ENCODE peak calls at places on chromosomes 11 and 22, in ten cellular contexts. Y is mesothelial cell of epicardium; U is activated CD8-positive, alpha-beta memory T cell treated with anti-CD3 and anti-CD28 coated beads for 4 hours; Z is retina; T is activated CD4-positive, alpha-beta T cell treated with anti-CD3 and anti-CD28 coated beads for 24 hours; D is activated T-helper 9 cell treated with anti-CD3 and anti-CD28 coated beads, Interleukin-2, amount 50 U/mL, for 16 hours; W is Kasumi-1; K is foreskin fibroblast; L is colonic mucosa; G is CD4-positive, alpha-beta T cell. A is an unnamed sample.

GRCh38 chr22:26483439-26484359 is at the start of the genes HPS4 and SRRD:
- DNase-seq in U (peak), T (peak), D (peak), L (peak), Y (peak), G (peak), Z (peak), K (peak), W (peak), A (peak)

GRCh38 chr11:71488086-71488967 is 35.3 kb downstream of the NADSYN1 start:
- DNase-seq in U (no peak), G (no peak), W (no peak), L (no peak), Z (no peak), D (no peak), Y (no peak), K (peak), T (no peak), A (no peak)

GRCh38 chr22:23192558-23192957 is 12.2 kb downstream of the BCR start:
- DNase-seq in U (no peak), T (no peak), G (no peak), D (no peak), Z (no peak), L (no peak), Y (no peak), W (no peak), K (no peak), A (no peak)

GRCh38 chr11:29634248-29634647 is 382.6 kb downstream of the KCNA4 start:
- DNase-seq in W (no peak), Z (no peak), G (no peak), U (no peak), K (no peak), Y (no peak), L (no peak), D (no peak), T (no peak), A (no peak)

GRCh38 chr11:71120346-71120963 is 131.9 kb downstream of the SHANK2 start:
- DNase-seq in L (peak), D (no peak), K (no peak), Z (no peak), W (no peak), Y (peak), U (no peak), G (no peak), T (no peak), A (peak)

GRCh38 chr11:66637557-66638176 is 836 bp upstream of the RBM4 start:
- DNase-seq in U (no peak), K (no peak), G (no peak), D (no peak), W (no peak), Y (peak), T (no peak), Z (peak), L (no peak), A (no peak)

GRCh38 chr11:66864172-66864901 is 7.5 kb downstream of the LRFN4 start:
- DNase-seq in K (no peak), L (peak), W (no peak), G (no peak), D (no peak), Y (no peak), T (no peak), Z (no peak), U (no peak), A (no peak)

GRCh38 chr11:55994525-55994924 is at the start of gene OR5F1:
- DNase-seq in Y (no peak), G (no peak), T (no peak), Z (no peak), D (no peak), U (no peak), K (no peak), W (no peak), L (no peak), A (no peak)

GRCh38 chr11:106271126-106271525 is 193.7 kb downstream of the AASDHPPT start:
- DNase-seq in L (no peak), Z (no peak), Y (no peak), U (no peak), T (no peak), K (no peak), G (no peak), W (no peak), D (no peak), A (no peak)

GRCh38 chr11:2089536-2090165 is 49.5 kb downstream of the IGF2 start:
- DNase-seq in W (no peak), G (no peak), D (no peak), T (peak), U (no peak), K (no peak), L (no peak), Z (no peak), Y (peak), A (peak)

GRCh38 chr11:2481253-2481652 is 36.4 kb downstream of the KCNQ1 start:
- DNase-seq in D (no peak), W (no peak), Z (no peak), T (no peak), G (no peak), K (peak), U (no peak), Y (no peak), L (no peak), A (no peak)

GRCh38 chr22:42434283-42434682 is 2.1 kb upstream of the NFAM1 start:
- DNase-seq in Z (no peak), Y (peak), K (no peak), L (no peak), D (no peak), U (no peak), W (peak), T (no peak), G (no peak), A (no peak)

GRCh38 chr11:79100093-79100704 is 340.6 kb downstream of the TENM4 start:
- DNase-seq in L (peak), K (peak), T (no peak), U (no peak), Z (peak), D (no peak), Y (no peak), G (no peak), W (peak), A (peak)

GRCh38 chr22:37887610-37888378 is 18.3 kb upstream of the MICALL1 start:
- DNase-seq in T (no peak), G (no peak), Y (no peak), L (peak), U (no peak), W (peak), K (peak), Z (no peak), D (no peak), A (no peak)